ENCODE peak calls at places on chromosomes 16 and 17, in six cellular contexts. L is dorsolateral prefrontal cortex, Q is A549, B is neural progenitor cell, V is psoas muscle, O is esophagus squamous epithelium. K is an unnamed sample.

GRCh38 chr17:43562679-43563146 is 16.6 kb upstream of the ETV4 start:
- DNase-seq in L (no peak), Q (no peak), B (peak), V (no peak), O (no peak), K (no peak)

GRCh38 chr17:1104222-1104621 is 75.6 kb downstream of the ABR start:
- DNase-seq in L (no peak), Q (no peak), B (no peak), V (no peak), O (no peak), K (no peak)

GRCh38 chr17:28110184-28110583 is 67.7 kb downstream of the NLK start:
- DNase-seq in L (no peak), Q (no peak), B (no peak), V (no peak), O (no peak), K (no peak)

GRCh38 chr16:67248401-67249177 is at the start of gene SLC9A5:
- DNase-seq in L (peak), Q (no peak), B (peak), V (peak), O (no peak), K (no peak)

GRCh38 chr17:65529761-65530157 is 31.7 kb downstream of the AXIN2 start:
- DNase-seq in L (no peak), Q (no peak), B (no peak), V (no peak), O (no peak), K (no peak)

GRCh38 chr16:66293932-66294331 is 72.6 kb upstream of the CDH5 start:
- DNase-seq in L (no peak), Q (no peak), B (no peak), V (no peak), O (no peak), K (no peak)

GRCh38 chr17:67441052-67441738 is 64.1 kb downstream of the PITPNC1 start:
- DNase-seq in L (no peak), Q (peak), B (peak), V (no peak), O (no peak), K (peak)

GRCh38 chr16:22683730-22684280 is 130.2 kb upstream of the HS3ST2 start:
- DNase-seq in L (no peak), Q (no peak), B (peak), V (no peak), O (no peak), K (no peak)

GRCh38 chr17:64001763-64002529 is 3.8 kb downstream of the PRR29 start:
- DNase-seq in L (peak), Q (no peak), B (peak), V (peak), O (no peak), K (no peak)

GRCh38 chr16:64738321-64738960 is 383.4 kb downstream of the CDH11 start:
- DNase-seq in L (no peak), Q (no peak), B (no peak), V (no peak), O (no peak), K (peak)

GRCh38 chr16:48687421-48688038 is 77.5 kb upstream of the N4BP1 start:
- DNase-seq in L (no peak), Q (peak), B (peak), V (peak), O (no peak), K (peak)

GRCh38 chr16:49399594-49400364 is 26.2 kb downstream of the C16orf78 start:
- DNase-seq in L (no peak), Q (no peak), B (no peak), V (no peak), O (no peak), K (no peak)

GRCh38 chr16:46968063-46968435 is 5.4 kb downstream of the DNAJA2 start:
- DNase-seq in L (no peak), Q (no peak), B (no peak), V (no peak), O (no peak), K (no peak)

GRCh38 chr17:21034350-21035235 is 8.2 kb downstream of the USP22 start:
- DNase-seq in L (no peak), Q (no peak), B (no peak), V (peak), O (no peak), K (no peak)

GRCh38 chr16:30018731-30019158 is 4.3 kb upstream of the C16orf92 start:
- DNase-seq in L (no peak), Q (no peak), B (no peak), V (no peak), O (no peak), K (no peak)

GRCh38 chr17:64297467-64298088 is 34.5 kb upstream of the TEX2 start:
- DNase-seq in L (no peak), Q (no peak), B (no peak), V (no peak), O (no peak), K (no peak)

GRCh38 chr17:39485555-39485954 is 24.3 kb downstream of the CDK12 start:
- DNase-seq in L (no peak), Q (no peak), B (no peak), V (no peak), O (no peak), K (peak)

GRCh38 chr17:58231644-58232043 is 6.7 kb upstream of the LPO start:
- DNase-seq in L (no peak), Q (no peak), B (no peak), V (no peak), O (no peak), K (no peak)

GRCh38 chr17:17398188-17398927 is 78.4 kb upstream of the MED9 start:
- DNase-seq in L (no peak), Q (no peak), B (no peak), V (peak), O (no peak), K (no peak)

DNA sequence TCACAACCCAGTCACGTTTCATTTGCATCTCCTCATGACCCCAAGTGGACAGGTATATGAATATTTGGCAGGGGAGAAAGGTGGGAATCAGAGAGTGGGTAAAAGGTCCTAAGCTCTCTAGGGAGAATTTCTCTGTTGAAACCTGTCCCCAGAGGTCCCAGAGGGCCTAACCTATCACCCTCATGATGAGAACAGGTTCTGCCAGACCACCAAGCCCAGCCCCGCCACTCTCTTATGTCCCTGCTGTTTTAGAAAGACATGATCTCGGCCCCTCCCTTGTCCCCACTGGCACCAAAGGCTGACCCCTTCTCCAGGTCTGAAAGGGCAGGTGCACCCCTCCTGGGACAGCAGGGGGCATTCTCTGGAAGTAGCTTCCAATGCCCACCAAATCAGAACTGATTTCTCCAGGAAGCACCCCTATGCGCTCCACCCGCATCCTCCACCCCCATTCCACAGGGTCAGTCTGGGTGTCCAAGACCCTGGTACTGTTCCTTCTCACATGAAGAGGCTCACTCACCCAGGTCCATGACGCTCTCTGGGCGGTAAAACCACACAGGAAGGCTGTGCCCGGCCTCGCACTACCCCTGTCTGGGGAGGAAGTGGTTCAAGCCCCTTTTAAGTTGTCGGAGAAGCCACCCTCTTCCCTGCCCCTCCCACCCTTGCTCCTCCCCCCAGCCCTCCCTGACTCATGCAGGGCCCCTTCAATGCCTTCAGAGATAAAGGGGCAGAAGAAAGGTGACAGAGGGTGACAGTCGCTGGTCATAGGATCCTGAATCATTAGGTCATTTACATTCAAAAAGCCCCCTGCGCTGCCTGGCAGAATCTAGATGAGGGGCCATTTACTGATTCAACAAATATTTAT is at the start of gene CCR7:
- DNase-seq in L (no peak), Q (no peak), B (no peak), V (no peak), O (no peak), K (no peak)
- TF ChIP-seq CTCF in L (no peak), Q (no peak), B (no peak), V (no peak), O (no peak), K (no peak)

GRCh38 chr17:79531696-79532095 is 79.2 kb downstream of the RBFOX3 start:
- DNase-seq in L (no peak), Q (no peak), B (no peak), V (peak), O (no peak), K (no peak)
- H3K27ac ChIP-seq in L (no peak), Q (no peak), B (no peak), V (no peak), O (no peak), K (no peak)

GRCh38 chr16:17585449-17586080 is 114.8 kb upstream of the XYLT1 start:
- DNase-seq in L (no peak), Q (no peak), B (no peak), V (no peak), O (no peak), K (no peak)
- TF ChIP-seq CTCF in L (no peak), Q (no peak), B (no peak), V (no peak), O (no peak), K (no peak)

DNA sequence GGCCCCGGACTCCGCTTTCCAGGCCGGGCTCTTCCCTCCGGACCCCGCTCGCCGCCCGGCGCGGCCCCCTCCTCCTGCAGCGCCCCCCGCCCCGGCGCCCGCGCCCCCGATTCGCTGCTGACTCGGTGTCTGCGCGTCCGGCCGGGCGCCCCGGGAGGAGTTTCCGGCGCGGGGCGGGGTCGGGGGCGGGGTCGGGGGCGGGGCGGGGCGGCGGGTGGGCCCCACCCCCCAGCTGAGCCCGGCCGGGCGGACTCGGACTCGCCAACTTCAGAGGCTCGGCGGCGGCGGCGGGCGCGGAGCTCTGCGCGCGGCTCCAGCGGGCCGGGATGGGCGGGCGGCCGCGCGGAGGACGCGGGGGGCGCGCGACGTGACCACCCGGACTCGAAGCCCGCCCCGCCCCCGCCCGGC is at the start of gene METRNL:
- DNase-seq in L (no peak), Q (peak), B (peak), V (peak), O (no peak), K (peak)
- H3K27ac ChIP-seq in L (no peak), Q (peak), B (no peak), V (peak), O (peak), K (peak)

K was measured in RWPE1.